ENCODE peak calls at places on chromosomes 12 and 14, in four cellular contexts. X, H, M and O are unnamed samples.

GRCh38 chr14:88837495-88837894 is 13.0 kb downstream of the TTC8 start:
- DNase-seq in H (no peak), X (no peak), M (no peak), O (no peak)

GRCh38 chr12:127539499-127539898 is 727.5 kb upstream of the TMEM132C start:
- DNase-seq in X (no peak), H (no peak), M (no peak), O (no peak)

GRCh38 chr12:67275380-67275913 is 6.3 kb downstream of the CAND1 start:
- DNase-seq in M (no peak), H (no peak), X (no peak), O (no peak)

GRCh38 chr14:105061428-105062047 is 3.7 kb downstream of the GPR132 start:
- DNase-seq in M (no peak), H (no peak), X (no peak), O (no peak)

GRCh38 chr12:98883231-98883630 is 238.1 kb downstream of the APAF1 start:
- DNase-seq in M (no peak), H (peak; percentile 21), X (no peak), O (no peak)

GRCh38 chr14:104143521-104144452 is 5.4 kb downstream of the KIF26A start:
- DNase-seq in M (no peak), H (no peak), X (no peak), O (no peak)

GRCh38 chr14:23492618-23493272 is 23.2 kb downstream of the NGDN start:
- DNase-seq in H (no peak), X (no peak), M (no peak), O (no peak)

GRCh38 chr12:55746147-55746912 is 3.4 kb downstream of the GDF11 start:
- DNase-seq in M (no peak), H (no peak), X (no peak), O (no peak)

GRCh38 chr12:12915654-12916053 is 24.3 kb downstream of the GPRC5A start:
- DNase-seq in X (no peak), M (no peak), H (no peak), O (no peak)

GRCh38 chr14:95319312-95320075 is at the start of gene CLMN:
- DNase-seq in X (peak; percentile 64), H (no peak), M (peak; percentile 42), O (no peak)

GRCh38 chr14:53470351-53471043 is 317.4 kb upstream of the DDHD1 start:
- DNase-seq in M (no peak), X (no peak), H (no peak), O (peak; percentile 21)

GRCh38 chr12:14910090-14910915 is 24.6 kb upstream of the MGP start:
- DNase-seq in M (no peak), X (no peak), H (no peak), O (no peak)

GRCh38 chr12:49957570-49957967 is 4.1 kb upstream of the AQP5 start:
- DNase-seq in M (no peak), X (no peak), H (no peak), O (no peak)

GRCh38 chr12:95168746-95169145 is 48.5 kb downstream of the FGD6 start:
- DNase-seq in M (no peak), X (no peak), H (no peak), O (no peak)

GRCh38 chr12:43210437-43211197 is 341.4 kb downstream of the ADAMTS20 start:
- DNase-seq in H (no peak), M (peak; percentile 5), X (peak; percentile 65), O (peak; percentile 61)

GRCh38 chr12:97767347-97767746 is 304.7 kb downstream of the RMST start:
- DNase-seq in X (no peak), M (no peak), H (no peak), O (no peak)

GRCh38 chr14:103839569-103839968 is 7.8 kb downstream of the PPP1R13B start:
- DNase-seq in X (no peak), H (no peak), M (no peak), O (no peak)